ENCODE peak calls at places on chromosomes 7 and 10, in ten cellular contexts. B is sigmoid colon, I is breast epithelium, W is stomach, H is upper lobe of left lung, Q is tibial nerve, Y is body of pancreas, K is A549, S is adrenal gland, A is uterus. V is an unnamed sample.

GRCh38 chr10:127150136-127150535 is 46.3 kb downstream of the INSYN2A start:
- DNase-seq in B (no peak), H (no peak), Q (no peak), A (no peak), W (no peak), K (no peak), Y (no peak), I (no peak), S (no peak), V (no peak)

GRCh38 chr10:65470986-65471385 is 1454.8 kb upstream of the LRRTM3 start:
- DNase-seq in Q (no peak), S (no peak), H (no peak), B (no peak), W (no peak), I (no peak), Y (no peak), K (no peak), A (no peak), V (no peak)

GRCh38 chr7:56447864-56448693 is 331.9 kb upstream of the NUPR2 start:
- DNase-seq in W (no peak), I (no peak), H (no peak), Q (peak; percentile 4), B (no peak), K (no peak), A (no peak), Y (no peak), S (no peak), V (no peak)

GRCh38 chr7:31955021-31955420 is 115.2 kb downstream of the PDE1C start:
- DNase-seq in Q (no peak), K (peak; percentile 63), Y (no peak), H (no peak), S (no peak), B (no peak), W (no peak), A (no peak), I (no peak), V (no peak)

GRCh38 chr10:131852823-131853609 is 47.8 kb upstream of the PPP2R2D start:
- DNase-seq in Q (no peak), K (no peak), S (no peak), H (peak; percentile 17), B (peak; percentile 34), A (no peak), W (no peak), Y (no peak), I (no peak), V (no peak)

GRCh38 chr7:101085000-101085948 is at the start of gene TRIM56:
- DNase-seq in I (peak; percentile 87), B (peak; percentile 94), Q (peak; percentile 69), Y (peak; percentile 95), A (peak; percentile 85), K (peak; percentile 84), W (peak; percentile 93), S (peak; percentile 90), H (peak; percentile 95), V (peak; percentile 92)

GRCh38 chr7:29281782-29282541 is 87.4 kb downstream of the CHN2 start:
- DNase-seq in A (peak; percentile 18), S (peak; percentile 29), W (no peak), I (no peak), H (no peak), B (peak; percentile 69), Q (no peak), K (no peak), Y (peak; percentile 30), V (peak; percentile 53)

GRCh38 chr7:45924283-45924682 is 3.2 kb upstream of the IGFBP3 start:
- DNase-seq in B (no peak), S (peak; percentile 16), W (no peak), Q (no peak), Y (peak; percentile 80), A (no peak), H (no peak), I (no peak), K (peak; percentile 78), V (peak; percentile 28)

GRCh38 chr7:5615190-5616070 is 166.0 kb downstream of the RNF216 start:
- DNase-seq in W (no peak), B (no peak), S (no peak), I (no peak), A (no peak), Q (no peak), H (no peak), Y (no peak), K (no peak), V (no peak)

GRCh38 chr10:112295853-112296830 is 12.9 kb downstream of the TECTB start:
- DNase-seq in A (no peak), H (peak; percentile 69), S (peak; percentile 5), B (no peak), Q (no peak), K (no peak), Y (no peak), I (no peak), W (no peak), V (no peak)

GRCh38 chr10:6260843-6261242 is 58.1 kb downstream of the PFKFB3 start:
- DNase-seq in B (no peak), Y (no peak), W (no peak), S (no peak), I (no peak), A (no peak), Q (no peak), K (no peak), H (no peak), V (no peak)

GRCh38 chr10:5447611-5448071 is 35.3 kb downstream of the NET1 start:
- DNase-seq in Q (no peak), K (no peak), A (no peak), I (no peak), B (no peak), Y (no peak), H (no peak), S (no peak), W (no peak), V (no peak)

GRCh38 chr7:47832105-47832715 is 116.1 kb downstream of the PKD1L1 start:
- DNase-seq in K (no peak), S (no peak), H (no peak), I (no peak), B (no peak), W (no peak), Q (no peak), A (no peak), Y (no peak), V (no peak)

GRCh38 chr10:102555781-102556328 is 52.1 kb downstream of the SUFU start:
- DNase-seq in Q (no peak), K (no peak), I (no peak), Y (no peak), B (peak; percentile 52), H (no peak), A (no peak), S (peak; percentile 74), W (no peak), V (peak; percentile 57)

GRCh38 chr10:102554531-102554930 is 50.8 kb downstream of the SUFU start:
- DNase-seq in I (no peak), Q (no peak), B (no peak), S (no peak), H (no peak), A (no peak), W (no peak), K (no peak), Y (no peak), V (no peak)

GRCh38 chr10:102564209-102564834 is 60.5 kb downstream of the SUFU start:
- DNase-seq in Y (no peak), A (no peak), Q (no peak), S (no peak), I (no peak), K (no peak), W (no peak), B (no peak), H (no peak), V (no peak)

GRCh38 chr10:102557569-102557968 is 53.8 kb downstream of the SUFU start:
- DNase-seq in B (no peak), I (no peak), W (no peak), H (no peak), Y (no peak), A (no peak), S (no peak), Q (no peak), K (no peak), V (no peak)

GRCh38 chr10:102559764-102560163 is 56.0 kb downstream of the SUFU start:
- DNase-seq in S (no peak), Q (no peak), I (no peak), A (no peak), H (no peak), K (no peak), W (no peak), B (no peak), Y (no peak), V (no peak)
- TF ChIP-seq POLR2A in S (no peak), Q (no peak), I (no peak), A (no peak), H (no peak), K (no peak), W (no peak), B (no peak), Y (no peak), V (no peak)

GRCh38 chr10:23897267-23897666 is 311.7 kb upstream of the KIAA1217 start:
- DNase-seq in I (no peak), H (no peak), Y (peak; percentile 51), S (no peak), A (no peak), Q (no peak), B (no peak), K (no peak), W (no peak), V (no peak)
- H3K4me1 ChIP-seq in I (no peaks in the 10 kb centered on the region), H (no peaks in the 10 kb centered on the region), Y (peaks cover 7% of the 10 kb centered on the region), S (no peaks in the 10 kb centered on the region), A (no peaks in the 10 kb centered on the region), Q (no peaks in the 10 kb centered on the region), B (no peaks in the 10 kb centered on the region), K (no peaks in the 10 kb centered on the region), W (no peaks in the 10 kb centered on the region), V (no peaks in the 10 kb centered on the region)

GRCh38 chr10:119736220-119736619 is 10.4 kb downstream of the INPP5F start:
- DNase-seq in S (no peak), K (no peak), Q (no peak), A (no peak), W (no peak), B (no peak), I (no peak), Y (no peak), H (no peak), V (no peak)
- H3K27ac ChIP-seq in S (no peak overlapping the region), K (no peak overlapping the region), Q (no peak overlapping the region), A (no peak overlapping the region), W (no peak overlapping the region), B (no peak overlapping the region), I (no peak overlapping the region), Y (no peak overlapping the region), H (no peak overlapping the region), V (no peak overlapping the region)

DNA sequence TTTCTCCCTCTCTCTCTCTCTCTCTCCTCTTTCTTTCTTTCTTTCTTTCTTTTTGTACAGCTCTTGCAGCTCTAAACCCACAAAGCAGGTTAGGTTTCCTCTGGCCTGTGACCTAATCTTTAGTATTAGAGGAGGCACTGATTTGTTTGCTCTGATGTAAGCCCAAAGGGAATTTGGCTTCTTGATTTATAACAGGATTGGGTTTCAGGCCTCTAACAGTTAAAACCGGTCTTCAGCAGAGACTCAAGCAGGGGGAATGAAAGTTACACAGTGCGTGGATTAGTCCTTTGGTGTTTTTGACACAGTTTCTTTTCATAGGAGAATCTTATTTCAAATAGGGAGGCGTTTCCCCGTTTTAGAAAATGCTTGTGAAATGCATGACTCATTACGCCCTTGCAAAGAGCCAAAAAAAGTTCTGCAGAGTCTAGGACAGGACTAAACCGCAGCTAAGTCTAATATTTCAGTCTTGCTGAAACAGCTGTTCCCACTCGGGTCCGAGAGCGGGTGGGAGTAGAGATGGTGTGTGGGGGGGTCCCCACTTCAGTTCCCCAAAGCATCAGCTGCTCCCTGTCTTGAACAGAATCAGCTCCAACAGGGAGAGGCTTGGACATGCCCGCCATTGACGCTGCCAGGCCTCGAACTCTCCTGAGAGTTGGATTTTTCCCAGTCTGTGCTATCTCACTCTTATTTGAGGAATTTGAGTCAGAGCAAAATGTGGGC is 296.5 kb upstream of the PITRM1 start:
- DNase-seq in K (peak; percentile 79), I (peak; percentile 50), B (peak; percentile 77), H (peak; percentile 41), S (peak; percentile 63), Q (peak; percentile 64), Y (peak; percentile 59), W (no peak), A (peak; percentile 69), V (peak; percentile 63)
- TF ChIP-seq POLR2A in K (no peak), I (no peak), B (peak; percentile 30), H (no peak), S (no peak), Q (peak; percentile 46), Y (peak; percentile 26), W (no peak), A (peak; percentile 38), V (no peak)